ENCODE peak calls at places on chromosomes 7 and 10, in seven cellular contexts. One of them, this sample, is unnamed.

GRCh38 chr7:88789480-88790064 is 6.0 kb downstream of the TEX47 start:
- DNase-seq in AG09309: no peak
- DNase-seq in non-pigmented ciliary epithelial cell: no peak
- DNase-seq in neural crest cell: no peak
- DNase-seq in NCI-H146: no peak
- DNase-seq in H54: no peak
- DNase-seq in left cardiac atrium: no peak
- DNase-seq in this sample: no peak

GRCh38 chr10:27368706-27369105 is 128.1 kb upstream of the ACBD5 start:
- DNase-seq in non-pigmented ciliary epithelial cell: no peak
- DNase-seq in neural crest cell: no peak
- DNase-seq in left cardiac atrium: no peak
- DNase-seq in H54: no peak
- DNase-seq in NCI-H146: no peak
- DNase-seq in AG09309: no peak
- DNase-seq in this sample: no peak

GRCh38 chr7:147022056-147022455 is 905.5 kb downstream of the CNTNAP2 start:
- DNase-seq in AG09309: no peak
- DNase-seq in NCI-H146: no peak
- DNase-seq in H54: no peak
- DNase-seq in non-pigmented ciliary epithelial cell: peak; percentile 19
- DNase-seq in left cardiac atrium: no peak
- DNase-seq in neural crest cell: no peak
- DNase-seq in this sample: no peak

GRCh38 chr10:44874176-44874575 is 37.0 kb upstream of the TMEM72 start:
- DNase-seq in AG09309: no peak
- DNase-seq in non-pigmented ciliary epithelial cell: no peak
- DNase-seq in neural crest cell: no peak
- DNase-seq in left cardiac atrium: peak; percentile 48
- DNase-seq in NCI-H146: no peak
- DNase-seq in H54: no peak
- DNase-seq in this sample: no peak

GRCh38 chr10:103763374-103764202 is 91.8 kb downstream of the SH3PXD2A start:
- DNase-seq in AG09309: no peak
- DNase-seq in NCI-H146: no peak
- DNase-seq in neural crest cell: no peak
- DNase-seq in H54: no peak
- DNase-seq in non-pigmented ciliary epithelial cell: no peak
- DNase-seq in left cardiac atrium: no peak
- DNase-seq in this sample: no peak

GRCh38 chr7:136278057-136278456 is 300.9 kb upstream of the MTPN start:
- DNase-seq in left cardiac atrium: no peak
- DNase-seq in H54: no peak
- DNase-seq in AG09309: no peak
- DNase-seq in neural crest cell: no peak
- DNase-seq in non-pigmented ciliary epithelial cell: no peak
- DNase-seq in NCI-H146: no peak
- DNase-seq in this sample: no peak

GRCh38 chr10:5071411-5072198 is 22.6 kb upstream of the AKR1C3 start:
- DNase-seq in left cardiac atrium: peak; percentile 82
- DNase-seq in non-pigmented ciliary epithelial cell: no peak
- DNase-seq in AG09309: peak; percentile 63
- DNase-seq in NCI-H146: peak; percentile 67
- DNase-seq in H54: no peak
- DNase-seq in neural crest cell: no peak
- DNase-seq in this sample: no peak

GRCh38 chr7:27633062-27633461 is 29.6 kb downstream of the HIBADH start:
- DNase-seq in AG09309: no peak
- DNase-seq in non-pigmented ciliary epithelial cell: no peak
- DNase-seq in NCI-H146: no peak
- DNase-seq in left cardiac atrium: no peak
- DNase-seq in neural crest cell: no peak
- DNase-seq in H54: no peak
- DNase-seq in this sample: no peak

GRCh38 chr7:44898059-44898458 is 12.7 kb upstream of the PURB start:
- DNase-seq in AG09309: no peak
- DNase-seq in neural crest cell: no peak
- DNase-seq in NCI-H146: no peak
- DNase-seq in non-pigmented ciliary epithelial cell: no peak
- DNase-seq in H54: no peak
- DNase-seq in left cardiac atrium: no peak
- DNase-seq in this sample: no peak

GRCh38 chr7:158649279-158649678 is 55.3 kb downstream of the NCAPG2 start:
- DNase-seq in H54: peak; percentile 42
- DNase-seq in left cardiac atrium: no peak
- DNase-seq in non-pigmented ciliary epithelial cell: peak; percentile 78
- DNase-seq in neural crest cell: no peak
- DNase-seq in NCI-H146: no peak
- DNase-seq in AG09309: peak; percentile 93
- DNase-seq in this sample: no peak

GRCh38 chr10:101236376-101237079 is 7.3 kb upstream of the LBX1 start:
- DNase-seq in non-pigmented ciliary epithelial cell: no peak
- DNase-seq in H54: no peak
- DNase-seq in left cardiac atrium: no peak
- DNase-seq in AG09309: no peak
- DNase-seq in neural crest cell: no peak
- DNase-seq in NCI-H146: no peak
- DNase-seq in this sample: peak; percentile 34